ENCODE peak calls at places on chromosome 2, in four cellular contexts. H is NCI-H774; D is stimulated activated CD8-positive, alpha-beta memory T cell treated with anti-CD3 and anti-CD28 coated beads, Interleukin-7, amount 100 ng/mL, for 1 hour; A is transverse colon. S is an unnamed sample.

GRCh38 chr2:58920001-58920400 is 678.9 kb upstream of the FANCL start:
- DNase-seq in A (no peak), D (no peak), H (no peak), S (peak)

GRCh38 chr2:222973237-222973636 is 78.8 kb upstream of the KCNE4 start:
- DNase-seq in A (no peak), D (no peak), H (no peak), S (peak)

GRCh38 chr2:188884051-188884450 is 90.1 kb upstream of the COL3A1 start:
- DNase-seq in D (no peak), A (no peak), H (no peak), S (peak)

GRCh38 chr2:46954951-46955571 is 39.5 kb upstream of the MCFD2 start:
- DNase-seq in H (no peak), D (no peak), A (peak), S (peak)

GRCh38 chr2:157334335-157334734 is 8.7 kb upstream of the ERMN start:
- DNase-seq in H (no peak), A (no peak), D (no peak), S (no peak)

GRCh38 chr2:219552382-219553167 is 8.7 kb downstream of the TMEM198 start:
- DNase-seq in A (peak), H (peak), D (peak), S (peak)

GRCh38 chr2:241636182-241636982 is 576 bp downstream of the THAP4 start:
- DNase-seq in H (no peak), A (peak), D (no peak), S (peak)

GRCh38 chr2:128623776-128624424 is 305.2 kb upstream of the HS6ST1 start:
- DNase-seq in D (no peak), H (no peak), A (no peak), S (peak)

GRCh38 chr2:98935111-98935770 is 784 bp downstream of the CRACDL start:
- DNase-seq in D (no peak), A (no peak), H (no peak), S (no peak)

GRCh38 chr2:37648316-37649011 is 23.0 kb downstream of the CDC42EP3 start:
- DNase-seq in A (peak), D (peak), H (no peak), S (peak)

GRCh38 chr2:71813801-71814470 is 333.7 kb downstream of the CYP26B1 start:
- DNase-seq in A (no peak), H (no peak), D (no peak), S (no peak)

GRCh38 chr2:58235170-58235569 is 6.0 kb downstream of the FANCL start:
- DNase-seq in H (no peak), D (no peak), A (no peak), S (no peak)

GRCh38 chr2:205056066-205056678 is 510.9 kb downstream of the PARD3B start:
- DNase-seq in D (no peak), H (no peak), A (no peak), S (peak)

GRCh38 chr2:207230261-207231105 is 64.7 kb upstream of the KLF7 start:
- DNase-seq in A (no peak), D (no peak), H (no peak), S (peak)

GRCh38 chr2:220904015-220904414 is 668.1 kb downstream of the EPHA4 start:
- DNase-seq in D (no peak), H (no peak), A (no peak), S (no peak)

GRCh38 chr2:188969236-188970032 is 4.7 kb upstream of the COL3A1 start:
- DNase-seq in A (no peak), D (no peak), H (no peak), S (peak)

GRCh38 chr2:1993711-1994682 is 249.7 kb upstream of the PXDN start:
- DNase-seq in A (no peak), H (no peak), D (no peak), S (peak)

GRCh38 chr2:43099797-43100196 is 126.6 kb downstream of the ZFP36L2 start:
- DNase-seq in A (no peak), D (no peak), H (no peak), S (no peak)

GRCh38 chr2:231347081-231347480 is 48.4 kb upstream of the B3GNT7 start:
- DNase-seq in D (no peak), H (no peak), A (peak), S (no peak)

GRCh38 chr2:20225294-20226151 is 593 bp upstream of the SDC1 start:
- DNase-seq in A (peak), H (peak), D (no peak), S (no peak)

GRCh38 chr2:64222351-64222750 is 78.1 kb upstream of the PELI1 start:
- DNase-seq in H (no peak), D (no peak), A (no peak), S (no peak)

GRCh38 chr2:23420840-23421476 is 36.0 kb downstream of the KLHL29 start:
- DNase-seq in H (no peak), D (no peak), A (no peak), S (no peak)

S was measured in ELR.